ENCODE peak calls at places on chromosomes 11 and 22, in four cellular contexts. O is M059J, L is non-pigmented ciliary epithelial cell, A is transverse colon. P is an unnamed sample.

GRCh38 chr11:43699879-43700278 is 19.3 kb downstream of the HSD17B12 start:
- DNase-seq in A (no peak), O (no peak), L (no peak), P (no peak)

GRCh38 chr22:27690596-27690995 is 111.0 kb downstream of the MN1 start:
- DNase-seq in L (no peak), A (no peak), O (no peak), P (no peak)

GRCh38 chr11:61473370-61474025 is 35.1 kb upstream of the LRRC10B start:
- DNase-seq in A (no peak), L (peak), O (peak), P (no peak)

GRCh38 chr11:80929406-80929805 is 1488.6 kb upstream of the TENM4 start:
- DNase-seq in A (no peak), O (no peak), L (no peak), P (no peak)

GRCh38 chr22:36853407-36854099 is 7.3 kb upstream of the NCF4 start:
- DNase-seq in A (peak), L (peak), O (peak), P (peak)

GRCh38 chr11:76918941-76919386 is 58.2 kb downstream of the ACER3 start:
- DNase-seq in L (peak), A (peak), O (peak), P (no peak)

GRCh38 chr22:37894939-37895670 is 11.0 kb upstream of the MICALL1 start:
- DNase-seq in O (no peak), A (no peak), L (no peak), P (no peak)

GRCh38 chr11:14852571-14853177 is 39.4 kb downstream of the CYP2R1 start:
- DNase-seq in O (no peak), L (no peak), A (no peak), P (no peak)

GRCh38 chr22:23534201-23534850 is 45.8 kb downstream of the IGLL1 start:
- DNase-seq in L (no peak), O (no peak), A (no peak), P (peak)

GRCh38 chr22:46537221-46537945 is at the start of gene CELSR1:
- DNase-seq in A (peak), L (no peak), O (peak), P (peak)

GRCh38 chr11:587978-588380 is 11.7 kb downstream of the PHRF1 start:
- DNase-seq in O (peak), L (no peak), A (no peak), P (peak)

GRCh38 chr11:107591098-107591445 is at the start of gene ELMOD1:
- DNase-seq in L (no peak), A (peak), O (peak), P (peak)

GRCh38 chr11:65960824-65961266 is 689 bp upstream of the SART1 start:
- DNase-seq in A (no peak), O (no peak), L (no peak), P (peak)

GRCh38 chr11:82754410-82754809 is 20.7 kb upstream of the FAM181B start:
- DNase-seq in O (peak), A (no peak), L (no peak), P (no peak)

GRCh38 chr22:17172172-17172833 is 13.2 kb upstream of the HDHD5 start:
- DNase-seq in L (no peak), A (no peak), O (no peak), P (peak)

GRCh38 chr11:14308114-14308896 is 50.7 kb downstream of the RRAS2 start:
- DNase-seq in L (no peak), O (peak), A (no peak), P (no peak)

GRCh38 chr11:29629281-29629680 is 387.5 kb downstream of the KCNA4 start:
- DNase-seq in O (peak), A (no peak), L (no peak), P (no peak)

GRCh38 chr22:37189011-37189466 is 992 bp upstream of the C1QTNF6 start:
- DNase-seq in L (no peak), A (no peak), O (peak), P (no peak)

GRCh38 chr22:39016592-39016991 is 2.5 kb downstream of the APOBEC3C start:
- DNase-seq in O (no peak), A (no peak), L (no peak), P (no peak)

GRCh38 chr22:43236401-43237166 is 49.6 kb upstream of the TTLL12 start:
- DNase-seq in O (no peak), L (no peak), A (no peak), P (no peak)

GRCh38 chr11:98545544-98546175 is 475.1 kb upstream of the CNTN5 start:
- DNase-seq in A (no peak), L (no peak), O (no peak), P (no peak)

GRCh38 chr11:64661146-64661545 is 61.9 kb downstream of the NRXN2 start:
- DNase-seq in L (no peak), O (peak), A (no peak), P (no peak)

GRCh38 chr11:128903248-128904041 is 12.3 kb downstream of the KCNJ5 start:
- DNase-seq in L (no peak), A (peak), O (peak), P (peak)

GRCh38 chr11:97471480-97471879 is 1081.7 kb downstream of the JRKL start:
- DNase-seq in L (no peak), A (no peak), O (no peak), P (no peak)

GRCh38 chr22:31084811-31085492 is 3.8 kb downstream of the SMTN start:
- DNase-seq in L (no peak), O (no peak), A (peak), P (peak)

GRCh38 chr11:116733959-116734517 is 38.7 kb downstream of the BUD13 start:
- DNase-seq in L (no peak), A (no peak), O (no peak), P (no peak)

GRCh38 chr11:31803813-31804438 is 7.2 kb downstream of the PAX6 start:
- DNase-seq in O (no peak), L (no peak), A (no peak), P (no peak)

GRCh38 chr22:19199479-19199878 is 20.9 kb upstream of the SLC25A1 start:
- DNase-seq in A (no peak), O (no peak), L (no peak), P (no peak)

GRCh38 chr11:122038543-122038942 is 77.5 kb downstream of the BLID start:
- DNase-seq in L (peak), A (no peak), O (peak), P (no peak)

GRCh38 chr11:126492331-126492730 is 136.8 kb downstream of the ST3GAL4 start:
- DNase-seq in A (no peak), O (no peak), L (no peak), P (no peak)

GRCh38 chr11:1840780-1841480 is 2.1 kb downstream of the TNNI2 start:
- DNase-seq in L (no peak), A (no peak), O (no peak), P (peak)

GRCh38 chr11:44049832-44050231 is 2.1 kb downstream of the ACCSL start:
- DNase-seq in L (no peak), O (no peak), A (no peak), P (no peak)

P was measured in mucosa of descending colon.